ENCODE peak calls at places on chromosomes 6 and 20, in seven cellular contexts. One of them, this sample, is unnamed.
A peak's percentile ranks its signal among the peaks of the same experiment; 100 is the strongest.

GRCh38 chr6:79601020-79601609 is 30.0 kb upstream of the SH3BGRL2 start:
- DNase-seq in AG04450: peak; percentile 44
- DNase-seq in A549: peak; percentile 68
- DNase-seq in left lung: no peak
- DNase-seq in uterus: no peak
- DNase-seq in breast epithelium: no peak
- DNase-seq in RWPE1: no peak
- DNase-seq in this sample: no peak

GRCh38 chr20:62339647-62340062 is 27.5 kb downstream of the LAMA5 start:
- DNase-seq in AG04450: no peak
- DNase-seq in A549: no peak
- DNase-seq in left lung: peak; percentile 23
- DNase-seq in uterus: no peak
- DNase-seq in breast epithelium: no peak
- DNase-seq in RWPE1: no peak
- DNase-seq in this sample: no peak

GRCh38 chr6:151916075-151916474 is 108.6 kb downstream of the ESR1 start:
- DNase-seq in AG04450: no peak
- DNase-seq in A549: no peak
- DNase-seq in left lung: no peak
- DNase-seq in uterus: no peak
- DNase-seq in breast epithelium: no peak
- DNase-seq in RWPE1: no peak
- DNase-seq in this sample: no peak

GRCh38 chr6:42013134-42013516 is 37.2 kb upstream of the TAF8 start:
- DNase-seq in AG04450: no peak
- DNase-seq in A549: no peak
- DNase-seq in left lung: no peak
- DNase-seq in uterus: no peak
- DNase-seq in breast epithelium: no peak
- DNase-seq in RWPE1: no peak
- DNase-seq in this sample: no peak

GRCh38 chr6:134379086-134379485 is 61.2 kb upstream of the SGK1 start:
- DNase-seq in AG04450: no peak
- DNase-seq in A549: no peak
- DNase-seq in left lung: no peak
- DNase-seq in uterus: no peak
- DNase-seq in breast epithelium: no peak
- DNase-seq in RWPE1: peak; percentile 60
- DNase-seq in this sample: peak; percentile 60

GRCh38 chr20:10216146-10216741 is 2.4 kb upstream of the SNAP25 start:
- DNase-seq in AG04450: no peak
- DNase-seq in A549: no peak
- DNase-seq in left lung: no peak
- DNase-seq in uterus: no peak
- DNase-seq in breast epithelium: no peak
- DNase-seq in RWPE1: no peak
- DNase-seq in this sample: no peak

GRCh38 chr6:19301980-19302379 is 535.2 kb upstream of the ID4 start:
- DNase-seq in AG04450: no peak
- DNase-seq in A549: no peak
- DNase-seq in left lung: no peak
- DNase-seq in uterus: no peak
- DNase-seq in breast epithelium: no peak
- DNase-seq in RWPE1: peak; percentile 30
- DNase-seq in this sample: no peak

GRCh38 chr20:14374191-14374590 is 36.8 kb upstream of the FLRT3 start:
- DNase-seq in AG04450: no peak
- DNase-seq in A549: no peak
- DNase-seq in left lung: no peak
- DNase-seq in uterus: no peak
- DNase-seq in breast epithelium: no peak
- DNase-seq in RWPE1: no peak
- DNase-seq in this sample: no peak

GRCh38 chr6:107304421-107305025 is 154.8 kb downstream of the PDSS2 start:
- DNase-seq in AG04450: no peak
- DNase-seq in A549: no peak
- DNase-seq in left lung: no peak
- DNase-seq in uterus: no peak
- DNase-seq in breast epithelium: no peak
- DNase-seq in RWPE1: peak; percentile 69
- DNase-seq in this sample: no peak

GRCh38 chr6:44456070-44456965 is 68.8 kb downstream of the CDC5L start:
- DNase-seq in AG04450: no peak
- DNase-seq in A549: peak; percentile 48
- DNase-seq in left lung: peak; percentile 84
- DNase-seq in uterus: no peak
- DNase-seq in breast epithelium: no peak
- DNase-seq in RWPE1: peak; percentile 75
- DNase-seq in this sample: no peak
- H3K27ac ChIP-seq in AG04450: no peak overlapping the region
- H3K27ac ChIP-seq in A549: no peak overlapping the region
- H3K27ac ChIP-seq in left lung: no peak overlapping the region
- H3K27ac ChIP-seq in uterus: no peak overlapping the region
- H3K27ac ChIP-seq in breast epithelium: no peak overlapping the region
- H3K27ac ChIP-seq in RWPE1: peak overlapping the region; percentile 56
- H3K27ac ChIP-seq in this sample: no peak overlapping the region

GRCh38 chr6:122609881-122610689 is at the start of gene PKIB:
- DNase-seq in AG04450: no peak
- DNase-seq in A549: peak; percentile 60
- DNase-seq in left lung: peak; percentile 92
- DNase-seq in uterus: peak; percentile 31
- DNase-seq in breast epithelium: peak; percentile 78
- DNase-seq in RWPE1: peak; percentile 77
- DNase-seq in this sample: peak; percentile 84
- TF ChIP-seq CTCF in AG04450: peak; percentile 43
- TF ChIP-seq CTCF in A549: peak; percentile 8
- TF ChIP-seq CTCF in left lung: no peak
- TF ChIP-seq CTCF in uterus: no peak
- TF ChIP-seq CTCF in breast epithelium: no peak
- TF ChIP-seq CTCF in RWPE1: peak; percentile 43
- TF ChIP-seq CTCF in this sample: peak; percentile 23

DNA sequence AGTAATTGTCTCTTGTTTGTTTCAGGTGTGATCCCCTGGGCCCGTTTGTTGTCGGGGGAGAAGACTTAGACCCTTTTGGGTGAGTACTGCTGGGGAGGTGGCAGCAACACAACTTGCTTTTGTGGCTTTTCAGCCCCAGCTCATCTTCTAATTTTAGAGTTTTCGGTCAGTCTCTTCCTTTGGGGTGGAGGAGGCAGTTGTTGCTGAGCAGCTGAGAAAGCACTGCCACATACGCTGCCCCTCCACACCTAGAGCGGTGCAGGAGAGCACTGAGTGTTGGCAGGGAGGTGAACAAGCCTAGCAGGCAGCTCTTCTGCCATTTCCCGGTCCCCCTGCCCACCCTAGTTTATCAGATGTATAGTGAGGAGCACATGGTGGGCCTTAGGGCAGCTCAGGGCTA is 21.7 kb downstream of the TMEM74B start:
- DNase-seq in AG04450: no peak
- DNase-seq in A549: no peak
- DNase-seq in left lung: no peak
- DNase-seq in uterus: no peak
- DNase-seq in breast epithelium: no peak
- DNase-seq in RWPE1: no peak
- DNase-seq in this sample: no peak
- H3K27ac ChIP-seq in AG04450: no peak overlapping the region
- H3K27ac ChIP-seq in A549: no peak overlapping the region
- H3K27ac ChIP-seq in left lung: no peak overlapping the region
- H3K27ac ChIP-seq in uterus: no peak overlapping the region
- H3K27ac ChIP-seq in breast epithelium: no peak overlapping the region
- H3K27ac ChIP-seq in RWPE1: no peak overlapping the region
- H3K27ac ChIP-seq in this sample: no peak overlapping the region

DNA sequence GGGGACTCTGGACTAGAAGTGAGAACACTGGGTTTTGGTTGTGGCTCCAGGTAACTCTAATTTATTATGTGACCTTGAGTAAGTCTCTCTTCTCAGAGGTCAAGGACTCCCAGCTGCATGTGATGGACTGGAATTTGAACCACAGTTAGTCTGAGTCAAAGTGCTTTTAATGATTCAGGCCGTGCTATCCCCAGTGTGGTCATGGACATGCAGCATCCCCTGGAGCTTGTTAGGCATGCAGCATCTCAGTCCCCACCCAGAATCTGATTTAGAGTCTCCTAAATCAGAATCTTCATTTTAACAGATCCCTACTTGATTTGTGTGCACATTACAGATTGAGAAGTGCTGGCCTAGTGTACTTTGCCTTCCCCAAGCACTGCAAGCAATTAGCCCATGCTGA is 74.2 kb downstream of the TOX2 start:
- DNase-seq in AG04450: peak; percentile 10
- DNase-seq in A549: no peak
- DNase-seq in left lung: no peak
- DNase-seq in uterus: no peak
- DNase-seq in breast epithelium: no peak
- DNase-seq in RWPE1: no peak
- DNase-seq in this sample: no peak
- TF ChIP-seq CTCF in AG04450: peak; percentile 32
- TF ChIP-seq CTCF in A549: no peak
- TF ChIP-seq CTCF in left lung: no peak
- TF ChIP-seq CTCF in uterus: no peak
- TF ChIP-seq CTCF in breast epithelium: no peak
- TF ChIP-seq CTCF in RWPE1: no peak
- TF ChIP-seq CTCF in this sample: no peak

GRCh38 chr6:7726416-7727149 is 684 bp downstream of the BMP6 start:
- DNase-seq in AG04450: no peak
- DNase-seq in A549: peak; percentile 45
- DNase-seq in left lung: peak; percentile 84
- DNase-seq in uterus: no peak
- DNase-seq in breast epithelium: no peak
- DNase-seq in RWPE1: no peak
- DNase-seq in this sample: no peak
- H3K27ac ChIP-seq in AG04450: no peak overlapping the region
- H3K27ac ChIP-seq in A549: peak overlapping the region; percentile 86
- H3K27ac ChIP-seq in left lung: no peak overlapping the region
- H3K27ac ChIP-seq in uterus: no peak overlapping the region
- H3K27ac ChIP-seq in breast epithelium: no peak overlapping the region
- H3K27ac ChIP-seq in RWPE1: no peak overlapping the region
- H3K27ac ChIP-seq in this sample: no peak overlapping the region

GRCh38 chr6:166930354-166930891 is 25.9 kb downstream of the RNASET2 start:
- DNase-seq in AG04450: no peak
- DNase-seq in A549: no peak
- DNase-seq in left lung: no peak
- DNase-seq in uterus: no peak
- DNase-seq in breast epithelium: no peak
- DNase-seq in RWPE1: no peak
- DNase-seq in this sample: no peak

GRCh38 chr6:166927942-166928643 is 28.3 kb downstream of the RNASET2 start:
- DNase-seq in AG04450: no peak
- DNase-seq in A549: no peak
- DNase-seq in left lung: no peak
- DNase-seq in uterus: no peak
- DNase-seq in breast epithelium: no peak
- DNase-seq in RWPE1: no peak
- DNase-seq in this sample: no peak

GRCh38 chr6:166931426-166931970 is 24.9 kb downstream of the RNASET2 start:
- DNase-seq in AG04450: no peak
- DNase-seq in A549: no peak
- DNase-seq in left lung: no peak
- DNase-seq in uterus: no peak
- DNase-seq in breast epithelium: no peak
- DNase-seq in RWPE1: no peak
- DNase-seq in this sample: no peak

GRCh38 chr6:166928644-166929515 is 27.5 kb downstream of the RNASET2 start:
- DNase-seq in AG04450: no peak
- DNase-seq in A549: no peak
- DNase-seq in left lung: no peak
- DNase-seq in uterus: no peak
- DNase-seq in breast epithelium: no peak
- DNase-seq in RWPE1: no peak
- DNase-seq in this sample: no peak

DNA sequence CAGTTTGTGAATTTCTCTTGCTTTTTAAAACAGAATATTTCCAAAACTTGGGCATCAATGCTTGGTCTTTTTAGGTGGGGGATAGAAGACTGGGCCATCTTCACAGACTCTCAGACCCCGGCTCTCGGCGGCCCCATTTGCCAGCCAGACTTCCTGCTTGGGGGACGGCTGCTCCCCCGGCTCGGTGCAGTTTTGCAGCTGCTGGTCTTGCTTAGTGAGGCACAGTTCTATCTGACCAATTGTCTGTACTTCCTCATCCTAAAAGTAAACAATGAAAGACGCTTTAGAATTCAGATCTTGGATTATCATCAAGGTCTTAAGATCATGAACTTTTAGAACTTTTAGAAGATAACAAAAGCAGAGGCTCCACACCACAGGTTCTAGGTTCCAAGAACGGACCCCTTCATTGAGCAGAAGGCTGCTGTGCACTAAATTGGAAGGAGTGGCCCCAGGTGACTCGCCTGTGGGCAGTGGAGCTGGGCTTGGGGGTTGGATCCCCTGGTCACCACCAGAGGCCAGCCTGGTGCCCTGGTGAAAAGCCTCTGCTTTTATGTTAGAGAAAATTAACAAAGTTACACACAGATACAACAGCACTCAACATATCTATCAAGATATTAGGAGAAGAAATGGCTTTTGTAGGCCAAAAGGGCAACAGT is 26.7 kb downstream of the RNASET2 start:
- DNase-seq in AG04450: no peak
- DNase-seq in A549: no peak
- DNase-seq in left lung: no peak
- DNase-seq in uterus: no peak
- DNase-seq in breast epithelium: no peak
- DNase-seq in RWPE1: no peak
- DNase-seq in this sample: no peak
- TF ChIP-seq CTCF in AG04450: no peak
- TF ChIP-seq CTCF in A549: no peak
- TF ChIP-seq CTCF in left lung: no peak
- TF ChIP-seq CTCF in uterus: no peak
- TF ChIP-seq CTCF in breast epithelium: no peak
- TF ChIP-seq CTCF in RWPE1: no peak
- TF ChIP-seq CTCF in this sample: no peak

GRCh38 chr6:37221585-37222124 is 35.9 kb upstream of the TBC1D22B start:
- DNase-seq in AG04450: no peak
- DNase-seq in A549: no peak
- DNase-seq in left lung: no peak
- DNase-seq in uterus: no peak
- DNase-seq in breast epithelium: no peak
- DNase-seq in RWPE1: no peak
- DNase-seq in this sample: no peak

GRCh38 chr6:37222992-37223391 is 34.6 kb upstream of the TBC1D22B start:
- DNase-seq in AG04450: no peak
- DNase-seq in A549: no peak
- DNase-seq in left lung: no peak
- DNase-seq in uterus: no peak
- DNase-seq in breast epithelium: no peak
- DNase-seq in RWPE1: no peak
- DNase-seq in this sample: no peak

GRCh38 chr6:37218501-37218900 is 39.1 kb upstream of the TBC1D22B start:
- DNase-seq in AG04450: no peak
- DNase-seq in A549: no peak
- DNase-seq in left lung: no peak
- DNase-seq in uterus: no peak
- DNase-seq in breast epithelium: no peak
- DNase-seq in RWPE1: no peak
- DNase-seq in this sample: no peak

GRCh38 chr6:37222125-37222967 is 35.2 kb upstream of the TBC1D22B start:
- DNase-seq in AG04450: no peak
- DNase-seq in A549: peak; percentile 91
- DNase-seq in left lung: peak; percentile 94
- DNase-seq in uterus: peak; percentile 74
- DNase-seq in breast epithelium: peak; percentile 64
- DNase-seq in RWPE1: peak; percentile 84
- DNase-seq in this sample: peak; percentile 91

GRCh38 chr6:37218061-37218460 is 39.5 kb upstream of the TBC1D22B start:
- DNase-seq in AG04450: no peak
- DNase-seq in A549: no peak
- DNase-seq in left lung: no peak
- DNase-seq in uterus: no peak
- DNase-seq in breast epithelium: no peak
- DNase-seq in RWPE1: no peak
- DNase-seq in this sample: no peak
- H3K27ac ChIP-seq in AG04450: no peak overlapping the region
- H3K27ac ChIP-seq in A549: no peak overlapping the region
- H3K27ac ChIP-seq in left lung: peak overlapping the region; percentile 53
- H3K27ac ChIP-seq in uterus: no peak overlapping the region
- H3K27ac ChIP-seq in breast epithelium: no peak overlapping the region
- H3K27ac ChIP-seq in RWPE1: no peak overlapping the region
- H3K27ac ChIP-seq in this sample: no peak overlapping the region